ENCODE peak calls at places on chromosomes 4 and X, in eight cellular contexts. K, I, L, G, S, A, X and M are unnamed samples.

GRCh38 chr4:155809835-155810234 is 51.0 kb downstream of the GUCY1B1 start:
- DNase-seq in S (peak), I (peak), K (no peak), G (peak), X (no peak), A (no peak), L (peak), M (peak)

GRCh38 chrX:14899607-14900006 is 26.4 kb downstream of the MOSPD2 start:
- DNase-seq in I (no peak), X (no peak), A (no peak), L (no peak), K (no peak), S (peak), G (peak), M (peak)

GRCh38 chr4:82984459-82984858 is 26.2 kb downstream of the LIN54 start:
- DNase-seq in I (no peak), K (no peak), A (no peak), L (no peak), G (peak), S (peak), X (no peak), M (peak)

GRCh38 chr4:156515295-156515694 is 456.3 kb downstream of the PDGFC start:
- DNase-seq in X (no peak), A (no peak), G (no peak), S (peak), K (no peak), I (no peak), L (no peak), M (peak)

GRCh38 chrX:20266810-20267598 is at the start of gene RPS6KA3:
- DNase-seq in K (peak), I (peak), S (peak), X (peak), L (peak), G (peak), A (peak), M (peak)

GRCh38 chr4:142698541-142698940 is 147.6 kb downstream of the INPP4B start:
- DNase-seq in G (no peak), S (no peak), X (no peak), A (no peak), K (no peak), L (no peak), I (no peak), M (no peak)

GRCh38 chr4:153005914-153006381 is 69.8 kb downstream of the FHDC1 start:
- DNase-seq in S (no peak), K (no peak), A (no peak), G (no peak), I (no peak), X (no peak), L (no peak), M (peak)

GRCh38 chr4:180766903-180767302 is 1476.3 kb upstream of the TENM3 start:
- DNase-seq in I (no peak), X (no peak), A (no peak), S (no peak), L (no peak), G (no peak), K (peak), M (no peak)

GRCh38 chr4:31657859-31658258 is 937.7 kb downstream of the PCDH7 start:
- DNase-seq in G (no peak), K (no peak), A (no peak), L (no peak), X (no peak), S (peak), I (no peak), M (no peak)

GRCh38 chr4:3268395-3269104 is 19.6 kb downstream of the MSANTD1 start:
- DNase-seq in G (no peak), A (no peak), S (no peak), K (no peak), L (no peak), X (no peak), I (no peak), M (no peak)

GRCh38 chr4:19224820-19225219 is 1026.9 kb upstream of the SLIT2 start:
- DNase-seq in S (peak), L (no peak), K (no peak), I (no peak), G (no peak), A (no peak), X (no peak), M (peak)

GRCh38 chrX:44872319-44872816 is 620 bp upstream of the KDM6A start:
- DNase-seq in I (no peak), S (peak), K (no peak), G (peak), L (no peak), X (peak), A (no peak), M (peak)

GRCh38 chrX:19888419-19888879 is 1.0 kb upstream of the SH3KBP1 start:
- DNase-seq in A (no peak), I (no peak), L (peak), G (peak), X (peak), S (peak), K (peak), M (peak)

GRCh38 chr4:3388461-3389185 is 53.1 kb upstream of the HGFAC start:
- DNase-seq in A (no peak), K (peak), I (no peak), X (no peak), L (no peak), G (peak), S (peak), M (peak)

GRCh38 chr4:182145360-182145905 is 97.8 kb upstream of the TENM3 start:
- DNase-seq in G (no peak), A (no peak), X (no peak), S (no peak), L (peak), K (peak), I (no peak), M (no peak)

GRCh38 chr4:6925357-6925836 is 15.8 kb downstream of the TBC1D14 start:
- DNase-seq in G (no peak), L (no peak), A (no peak), X (no peak), I (no peak), K (no peak), S (no peak), M (no peak)

GRCh38 chrX:74492720-74493201 is 71.5 kb downstream of the SLC16A2 start:
- DNase-seq in X (no peak), S (no peak), I (no peak), K (peak), L (no peak), A (no peak), G (no peak), M (peak)

GRCh38 chr4:126647756-126648396 is 984.9 kb upstream of the INTU start:
- DNase-seq in G (no peak), L (no peak), S (no peak), I (no peak), A (no peak), X (no peak), K (no peak), M (no peak)

GRCh38 chrX:109934935-109935334 is 68.0 kb upstream of the TMEM164 start:
- DNase-seq in L (no peak), X (no peak), A (no peak), K (no peak), G (peak), S (no peak), I (no peak), M (peak)

GRCh38 chr4:42655921-42656735 is 777 bp downstream of the ATP8A1 start:
- DNase-seq in L (no peak), I (no peak), S (no peak), K (peak), G (peak), X (peak), A (no peak), M (peak)

GRCh38 chrX:78123190-78123589 is 16.3 kb downstream of the TAF9B start:
- DNase-seq in K (no peak), S (peak), I (no peak), X (no peak), G (peak), L (no peak), A (peak), M (no peak)

GRCh38 chrX:152177497-152178269 is 39.3 kb upstream of the MAGEA10 start:
- DNase-seq in I (no peak), X (no peak), A (no peak), S (no peak), G (no peak), L (no peak), K (no peak), M (no peak)

GRCh38 chr4:153521995-153522799 is 56.0 kb downstream of the TMEM131L start:
- DNase-seq in I (no peak), G (no peak), X (peak), K (peak), S (no peak), A (peak), L (no peak), M (no peak)

GRCh38 chr4:107586321-107586720 is 133.7 kb downstream of the PAPSS1 start:
- DNase-seq in I (no peak), L (no peak), K (no peak), G (no peak), X (no peak), S (no peak), A (no peak), M (no peak)

GRCh38 chr4:1244978-1245471 is 3.9 kb downstream of the CTBP1 start:
- DNase-seq in L (no peak), S (no peak), K (peak), A (no peak), G (no peak), X (no peak), I (no peak), M (no peak)

GRCh38 chr4:39686997-39687396 is 10.9 kb upstream of the UBE2K start:
- DNase-seq in K (no peak), X (no peak), I (no peak), S (no peak), A (no peak), G (no peak), L (no peak), M (no peak)

GRCh38 chr4:127575888-127576287 is 56.9 kb upstream of the INTU start:
- DNase-seq in L (no peak), G (no peak), I (no peak), X (no peak), S (no peak), A (no peak), K (no peak), M (no peak)